ENCODE peak calls at places on chromosomes 16 and 17, in eight cellular contexts. C is A549; Z is fibroblast of lung; E is MM.1S; L is foreskin keratinocyte; Y is heart right ventricle; V is transverse colon; U is CD8-positive, alpha-beta T cell. K is an unnamed sample.
A peak's percentile ranks its signal among the peaks of the same experiment; 100 is the strongest.

GRCh38 chr16:642189-643049 is 791 bp downstream of the MCRIP2 start:
- DNase-seq in L (no peak), Y (peak; percentile 66), U (no peak), Z (no peak), V (peak; percentile 86), C (no peak), E (peak; percentile 79), K (peak; percentile 85)

GRCh38 chr17:8965394-8966168 is at the start of gene PIK3R5:
- DNase-seq in Y (peak; percentile 24), V (peak; percentile 75), U (peak; percentile 91), C (no peak), L (no peak), Z (no peak), E (no peak), K (peak; percentile 60)

GRCh38 chr16:64687796-64688195 is 434.1 kb downstream of the CDH11 start:
- DNase-seq in Y (no peak), L (peak; percentile 40), V (no peak), C (no peak), Z (no peak), U (no peak), E (no peak), K (no peak)

GRCh38 chr17:31134526-31134925 is 39.7 kb downstream of the NF1 start:
- DNase-seq in L (no peak), V (no peak), Y (no peak), U (no peak), C (no peak), Z (peak; percentile 27), E (no peak), K (no peak)

GRCh38 chr17:63032141-63032540 is 66.1 kb downstream of the TANC2 start:
- DNase-seq in U (no peak), Z (no peak), V (peak; percentile 39), E (no peak), C (no peak), L (no peak), Y (no peak), K (no peak)

GRCh38 chr16:3149630-3150345 is 15.0 kb downstream of the ZNF213 start:
- DNase-seq in Y (peak; percentile 73), E (no peak), U (peak; percentile 69), L (no peak), V (peak; percentile 81), Z (peak; percentile 61), C (peak; percentile 78), K (peak; percentile 78)

GRCh38 chr17:2192367-2193028 is 111.1 kb downstream of the SMG6 start:
- DNase-seq in Z (peak; percentile 85), U (peak; percentile 81), E (no peak), L (peak; percentile 95), V (peak; percentile 19), Y (no peak), C (peak; percentile 54), K (no peak)

GRCh38 chr16:11391576-11391975 is 46.3 kb downstream of the RMI2 start:
- DNase-seq in Z (no peak), U (no peak), C (no peak), Y (no peak), E (no peak), L (no peak), V (peak; percentile 32), K (no peak)

GRCh38 chr17:42275527-42276358 is 448 bp downstream of the STAT5B start:
- DNase-seq in Z (peak; percentile 55), C (no peak), L (no peak), E (no peak), U (peak; percentile 56), V (peak; percentile 19), Y (no peak), K (peak; percentile 64)

GRCh38 chr16:73116576-73116975 is 68.6 kb upstream of the ZFHX3 start:
- DNase-seq in V (no peak), Y (no peak), Z (no peak), L (no peak), E (no peak), U (no peak), C (no peak), K (no peak)

GRCh38 chr17:73541111-73541510 is 103.1 kb downstream of the SDK2 start:
- DNase-seq in Z (no peak), Y (no peak), L (peak; percentile 38), U (no peak), C (no peak), E (no peak), V (no peak), K (no peak)

GRCh38 chr17:38571833-38572274 is 33.9 kb downstream of the SRCIN1 start:
- DNase-seq in E (no peak), U (no peak), Y (no peak), V (no peak), C (peak; percentile 44), L (no peak), Z (no peak), K (no peak)

GRCh38 chr17:79306688-79307323 is 232.2 kb downstream of the ENGASE start:
- DNase-seq in Y (peak; percentile 45), Z (no peak), U (no peak), E (peak; percentile 81), V (no peak), C (no peak), L (no peak), K (peak; percentile 21)

GRCh38 chr16:2986623-2987188 is 6.5 kb upstream of the PKMYT1 start:
- DNase-seq in E (no peak), U (no peak), Z (no peak), C (no peak), V (no peak), Y (no peak), L (no peak), K (no peak)

GRCh38 chr17:75487351-75488070 is 27.8 kb downstream of the CASKIN2 start:
- DNase-seq in U (peak; percentile 84), E (no peak), Y (no peak), Z (no peak), C (no peak), V (peak; percentile 59), L (no peak), K (peak; percentile 48)

GRCh38 chr16:66486773-66487579 is 59.9 kb downstream of the BEAN1 start:
- DNase-seq in C (no peak), E (no peak), Y (peak; percentile 38), U (peak; percentile 46), Z (peak; percentile 95), L (no peak), V (no peak), K (no peak)

GRCh38 chr16:6153901-6154300 is 1056.3 kb upstream of the EEF2KMT start:
- DNase-seq in Y (no peak), Z (no peak), C (no peak), U (no peak), V (no peak), E (no peak), L (no peak), K (no peak)

DNA sequence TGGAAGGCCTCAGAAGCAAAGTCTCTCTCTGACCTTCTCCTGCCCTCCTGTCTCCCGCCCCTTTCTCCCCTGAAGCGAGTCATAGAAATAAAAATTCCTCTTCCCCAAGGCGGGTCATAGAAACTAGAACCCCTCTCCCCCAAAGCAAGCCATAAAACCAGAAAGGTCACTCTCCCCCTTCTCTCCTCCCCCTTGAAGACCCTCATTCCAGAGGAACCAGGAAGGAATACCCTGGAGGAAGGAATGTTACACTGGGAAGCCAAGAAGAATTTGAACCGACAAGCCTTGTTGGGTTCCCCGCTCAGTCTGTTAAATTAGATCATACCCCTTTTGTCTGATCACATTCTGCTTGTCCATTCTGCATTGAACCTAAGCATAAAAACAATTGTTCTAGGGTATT is 2.7 kb upstream of the GJC1 start:
- DNase-seq in Z (no peak), E (no peak), C (no peak), V (no peak), Y (no peak), U (no peak), L (no peak), K (no peak)
- TF ChIP-seq CTCF in Z (no peak), E (no peak), C (no peak), V (no peak), Y (no peak), U (no peak), L (no peak), K (no peak)

GRCh38 chr17:36614974-36615373 is 13.6 kb downstream of the MRM1 start:
- DNase-seq in C (no peak), L (no peak), V (no peak), Z (no peak), Y (no peak), U (no peak), E (no peak), K (no peak)
- H3K27ac ChIP-seq in C (no peak overlapping the region), L (no peak overlapping the region), V (no peak overlapping the region), Z (no peak overlapping the region), Y (no peak overlapping the region), U (no peak overlapping the region), E (no peak overlapping the region), K (no peak overlapping the region)

GRCh38 chr17:20299013-20299412 is 168.3 kb downstream of the LGALS9B start:
- DNase-seq in E (no peak), U (no peak), Y (no peak), Z (no peak), V (no peak), L (no peak), C (no peak), K (no peak)

GRCh38 chr17:20304961-20305360 is 162.4 kb downstream of the LGALS9B start:
- DNase-seq in C (no peak), L (no peak), U (no peak), Y (no peak), Z (no peak), E (peak; percentile 88), V (no peak), K (no peak)

GRCh38 chr17:20302191-20302917 is 165.0 kb downstream of the LGALS9B start:
- DNase-seq in E (peak; percentile 76), Y (no peak), Z (no peak), U (no peak), C (no peak), L (no peak), V (no peak), K (no peak)

DNA sequence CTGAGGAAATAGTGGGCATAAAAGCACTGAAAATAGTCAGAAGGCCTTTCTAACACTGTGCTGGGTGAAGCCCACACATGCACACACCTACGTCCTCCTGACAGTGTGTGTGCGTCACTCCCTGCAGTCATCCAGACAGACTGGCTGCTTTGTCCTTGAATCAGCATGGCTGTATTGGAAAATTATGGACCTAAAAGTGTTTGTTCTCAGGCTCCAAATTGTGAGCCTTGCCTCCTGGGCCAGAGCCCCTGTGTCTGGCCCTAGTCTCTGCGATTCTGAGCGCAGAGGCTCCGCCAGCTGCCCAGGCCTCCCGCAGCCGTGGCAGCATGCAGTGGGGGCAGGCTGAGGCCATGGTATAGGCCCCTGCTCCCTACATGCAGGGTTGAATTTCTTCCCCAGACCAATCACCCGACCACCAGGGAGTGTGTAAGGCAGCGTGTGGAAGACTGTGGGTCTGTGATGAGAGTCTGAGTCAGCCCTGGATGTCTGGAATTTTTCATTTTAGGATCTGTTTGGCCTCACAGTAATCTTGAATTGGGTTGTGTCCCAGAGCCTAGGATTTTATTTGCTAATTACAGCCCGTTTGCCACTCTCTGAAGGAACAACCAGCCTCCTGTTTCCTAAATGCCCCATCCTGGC is 166.8 kb downstream of the LGALS9B start:
- DNase-seq in Z (no peak), L (no peak), C (no peak), V (no peak), U (no peak), Y (no peak), E (no peak), K (no peak)
- TF ChIP-seq CTCF in Z (no peak), L (no peak), C (no peak), V (no peak), U (no peak), Y (no peak), E (no peak), K (no peak)

DNA sequence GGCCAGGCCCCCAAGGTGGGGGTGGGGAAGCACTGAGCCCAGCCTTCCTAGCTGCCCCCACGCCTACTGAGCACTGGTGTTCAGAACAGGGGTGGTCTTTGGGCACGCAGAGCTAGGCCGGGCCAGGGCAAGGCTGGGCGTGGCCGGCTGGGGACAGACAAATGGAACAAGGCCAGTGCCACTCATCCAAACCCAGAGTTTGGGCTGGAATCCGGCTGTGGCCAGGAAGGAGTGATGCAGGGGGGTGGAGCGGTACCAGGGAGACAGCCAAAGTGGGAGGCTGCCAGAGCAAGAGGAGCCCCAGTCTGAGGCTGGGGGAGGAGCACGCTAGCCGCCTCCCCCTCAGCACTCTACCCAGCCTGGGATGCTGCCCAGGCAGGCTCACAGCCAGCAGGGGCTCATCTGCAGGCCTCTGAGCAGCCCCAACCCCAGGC is 9.3 kb downstream of the TP53I13 start:
- DNase-seq in E (no peak), V (no peak), U (no peak), L (no peak), C (no peak), Y (peak; percentile 16), Z (peak; percentile 49), K (no peak)
- H3K27ac ChIP-seq in E (no peak overlapping the region), V (no peak overlapping the region), U (no peak overlapping the region), L (no peak overlapping the region), C (peak overlapping the region; percentile 19), Y (no peak overlapping the region), Z (no peak overlapping the region), K (no peak overlapping the region)